ENCODE peak calls at places on chromosomes 16 and 17, in nine cellular contexts. V is suprapubic skin; C is type B pancreatic cell; I is fibroblast of the aortic adventitia; A is osteoblast; T is omental fat pad; O is stimulated activated CD4-positive, alpha-beta T cell treated with anti-CD3 and anti-CD28 coated beads, TNF-alpha, amount 100 ng/mL, for 4 hours; U is psoas muscle; N is occipital lobe. G is an unnamed sample.

GRCh38 chr17:68355093-68355492 is 63.8 kb downstream of the ARSG start:
- DNase-seq in U (no peak), A (peak; percentile 94), N (no peak), I (peak; percentile 25), O (no peak), T (no peak), C (no peak), V (no peak), G (peak; percentile 62)

GRCh38 chr16:57998484-57998883 is 2.0 kb downstream of the ZNF319 start:
- DNase-seq in U (no peak), A (peak; percentile 87), C (no peak), V (peak; percentile 64), T (no peak), I (peak; percentile 45), N (no peak), O (peak; percentile 35), G (peak; percentile 39)

GRCh38 chr17:3026125-3026855 is 37.1 kb downstream of the OR1D5 start:
- DNase-seq in V (peak; percentile 49), N (no peak), C (peak; percentile 62), A (no peak), I (no peak), T (no peak), U (no peak), O (no peak), G (no peak)

GRCh38 chr16:49899991-49900690 is 44.2 kb upstream of the ZNF423 start:
- DNase-seq in U (no peak), V (no peak), C (no peak), O (no peak), T (no peak), N (no peak), A (no peak), I (no peak), G (no peak)

GRCh38 chr16:12340151-12340733 is 363.7 kb downstream of the SNX29 start:
- DNase-seq in N (no peak), V (no peak), T (no peak), C (no peak), O (no peak), U (no peak), I (peak; percentile 72), A (peak; percentile 82), G (peak; percentile 72)

GRCh38 chr16:71637398-71637797 is 11.4 kb downstream of the MARVELD3 start:
- DNase-seq in C (no peak), I (peak; percentile 74), O (no peak), T (no peak), V (no peak), U (no peak), N (no peak), A (peak; percentile 95), G (peak; percentile 84)

GRCh38 chr16:48687421-48688038 is 77.5 kb upstream of the N4BP1 start:
- DNase-seq in N (no peak), U (peak; percentile 60), T (no peak), I (peak; percentile 76), C (no peak), V (no peak), A (peak; percentile 73), O (no peak), G (peak; percentile 31)

GRCh38 chr17:17739388-17740066 is 58.3 kb downstream of the RAI1 start:
- DNase-seq in T (no peak), C (no peak), U (no peak), A (peak; percentile 99), I (peak; percentile 68), N (peak; percentile 72), O (no peak), V (no peak), G (peak; percentile 52)

GRCh38 chr16:7679899-7680298 is 347.3 kb downstream of the RBFOX1 start:
- DNase-seq in N (no peak), I (no peak), U (no peak), A (no peak), T (no peak), C (no peak), O (no peak), V (no peak), G (no peak)

GRCh38 chr16:83837566-83837965 is 29.8 kb downstream of the HSBP1 start:
- DNase-seq in T (no peak), V (peak; percentile 4), A (no peak), O (no peak), N (no peak), C (no peak), U (no peak), I (no peak), G (no peak)

GRCh38 chr17:82678265-82678891 is 20.1 kb downstream of the RAB40B start:
- DNase-seq in V (no peak), O (no peak), T (no peak), I (no peak), C (no peak), A (peak; percentile 35), N (no peak), U (no peak), G (no peak)

GRCh38 chr16:86935323-86935669 is 356.9 kb downstream of the FOXL1 start:
- DNase-seq in T (no peak), I (no peak), A (no peak), U (no peak), N (no peak), O (no peak), V (no peak), C (no peak), G (no peak)

GRCh38 chr16:27780468-27781194 is 230.7 kb downstream of the KATNIP start:
- DNase-seq in V (no peak), N (no peak), I (no peak), U (no peak), T (no peak), C (no peak), A (peak; percentile 62), O (no peak), G (no peak)

GRCh38 chr17:21036361-21036881 is 6.4 kb downstream of the USP22 start:
- DNase-seq in U (no peak), V (no peak), T (no peak), I (no peak), O (no peak), C (no peak), A (no peak), N (no peak), G (peak; percentile 34)

GRCh38 chr16:19109288-19109664 is 4.5 kb upstream of the ITPRIPL2 start:
- DNase-seq in I (no peak), C (no peak), O (no peak), V (no peak), A (no peak), N (no peak), U (no peak), T (no peak), G (no peak)

GRCh38 chr17:65177901-65178300 is 40.7 kb downstream of the RGS9 start:
- DNase-seq in T (no peak), N (no peak), A (peak; percentile 87), U (no peak), V (no peak), I (peak; percentile 66), O (no peak), C (no peak), G (peak; percentile 59)

G was measured in astrocyte.